ENCODE peak calls at places on chromosomes 2 and 18, in four cellular contexts. One of them, this sample, is unnamed.

GRCh38 chr18:39969813-39970494 is 1985.1 kb upstream of the PIK3C3 start:
- DNase-seq in nephron progenitor cell: no peak
- DNase-seq in T-cell: no peak
- DNase-seq in fibroblast of the conjunctiva: no peak
- DNase-seq in this sample: no peak

GRCh38 chr2:168976034-168976654 is 55.0 kb downstream of the ABCB11 start:
- DNase-seq in nephron progenitor cell: no peak
- DNase-seq in T-cell: no peak
- DNase-seq in fibroblast of the conjunctiva: no peak
- DNase-seq in this sample: no peak

GRCh38 chr2:105454801-105455485 is 56.1 kb upstream of the FHL2 start:
- DNase-seq in nephron progenitor cell: no peak
- DNase-seq in T-cell: no peak
- DNase-seq in fibroblast of the conjunctiva: peak
- DNase-seq in this sample: no peak

GRCh38 chr18:36786686-36787085 is 42.1 kb downstream of the TPGS2 start:
- DNase-seq in nephron progenitor cell: no peak
- DNase-seq in T-cell: no peak
- DNase-seq in fibroblast of the conjunctiva: peak
- DNase-seq in this sample: peak

GRCh38 chr2:172181840-172182239 is 79.1 kb upstream of the DLX2 start:
- DNase-seq in nephron progenitor cell: no peak
- DNase-seq in T-cell: no peak
- DNase-seq in fibroblast of the conjunctiva: no peak
- DNase-seq in this sample: no peak

GRCh38 chr2:240362216-240362755 is 73.2 kb upstream of the GPC1 start:
- DNase-seq in nephron progenitor cell: no peak
- DNase-seq in T-cell: no peak
- DNase-seq in fibroblast of the conjunctiva: no peak
- DNase-seq in this sample: no peak

GRCh38 chr2:118853647-118854367 is 6.4 kb upstream of the EN1 start:
- DNase-seq in nephron progenitor cell: no peak
- DNase-seq in T-cell: no peak
- DNase-seq in fibroblast of the conjunctiva: no peak
- DNase-seq in this sample: no peak

GRCh38 chr2:173828189-173829157 is 136.7 kb downstream of the SP3 start:
- DNase-seq in nephron progenitor cell: no peak
- DNase-seq in T-cell: no peak
- DNase-seq in fibroblast of the conjunctiva: no peak
- DNase-seq in this sample: no peak

GRCh38 chr18:63218472-63218871 is 101.1 kb downstream of the BCL2 start:
- DNase-seq in nephron progenitor cell: no peak
- DNase-seq in T-cell: no peak
- DNase-seq in fibroblast of the conjunctiva: no peak
- DNase-seq in this sample: no peak

GRCh38 chr2:229408982-229409381 is 137.9 kb upstream of the PID1 start:
- DNase-seq in nephron progenitor cell: no peak
- DNase-seq in T-cell: no peak
- DNase-seq in fibroblast of the conjunctiva: no peak
- DNase-seq in this sample: no peak

GRCh38 chr2:54634564-54635511 is 88.6 kb upstream of the EML6 start:
- DNase-seq in nephron progenitor cell: peak
- DNase-seq in T-cell: peak
- DNase-seq in fibroblast of the conjunctiva: no peak
- DNase-seq in this sample: no peak

GRCh38 chr2:239238839-239239606 is 161.8 kb downstream of the HDAC4 start:
- DNase-seq in nephron progenitor cell: no peak
- DNase-seq in T-cell: no peak
- DNase-seq in fibroblast of the conjunctiva: no peak
- DNase-seq in this sample: peak

GRCh38 chr2:151860613-151861146 is 32.5 kb upstream of the ARL5A start:
- DNase-seq in nephron progenitor cell: no peak
- DNase-seq in T-cell: no peak
- DNase-seq in fibroblast of the conjunctiva: no peak
- DNase-seq in this sample: no peak

GRCh38 chr2:152627010-152627957 is 90.0 kb downstream of the PRPF40A start:
- DNase-seq in nephron progenitor cell: no peak
- DNase-seq in T-cell: no peak
- DNase-seq in fibroblast of the conjunctiva: peak
- DNase-seq in this sample: no peak

GRCh38 chr2:239321596-239322413 is 79.0 kb downstream of the HDAC4 start:
- DNase-seq in nephron progenitor cell: no peak
- DNase-seq in T-cell: peak
- DNase-seq in fibroblast of the conjunctiva: no peak
- DNase-seq in this sample: peak

GRCh38 chr2:119683074-119683716 is 4.2 kb downstream of the TMEM177 start:
- DNase-seq in nephron progenitor cell: no peak
- DNase-seq in T-cell: no peak
- DNase-seq in fibroblast of the conjunctiva: no peak
- DNase-seq in this sample: no peak

GRCh38 chr2:75698928-75699327 is 11.8 kb downstream of the GCFC2 start:
- DNase-seq in nephron progenitor cell: no peak
- DNase-seq in T-cell: no peak
- DNase-seq in fibroblast of the conjunctiva: no peak
- DNase-seq in this sample: no peak

GRCh38 chr2:26617259-26618083 is 23.7 kb downstream of the CIB4 start:
- DNase-seq in nephron progenitor cell: no peak
- DNase-seq in T-cell: no peak
- DNase-seq in fibroblast of the conjunctiva: no peak
- DNase-seq in this sample: peak

GRCh38 chr2:32502941-32503340 is 124.9 kb upstream of the TTC27 start:
- DNase-seq in nephron progenitor cell: no peak
- DNase-seq in T-cell: no peak
- DNase-seq in fibroblast of the conjunctiva: no peak
- DNase-seq in this sample: no peak

GRCh38 chr2:117980381-117980780 is 33.5 kb downstream of the CCDC93 start:
- DNase-seq in nephron progenitor cell: no peak
- DNase-seq in T-cell: no peak
- DNase-seq in fibroblast of the conjunctiva: no peak
- DNase-seq in this sample: no peak

GRCh38 chr2:55033076-55033742 is 17.0 kb downstream of the RTN4 start:
- DNase-seq in nephron progenitor cell: no peak
- DNase-seq in T-cell: peak
- DNase-seq in fibroblast of the conjunctiva: no peak
- DNase-seq in this sample: no peak

GRCh38 chr2:152925540-152926448 is 207.4 kb downstream of the ARL6IP6 start:
- DNase-seq in nephron progenitor cell: peak
- DNase-seq in T-cell: no peak
- DNase-seq in fibroblast of the conjunctiva: peak
- DNase-seq in this sample: peak